ENCODE peak calls at places on chromosomes 4 and X, in six cellular contexts. L is HCT116, C is GM12878, G is K562, M is H1, D is HepG2. V is an unnamed sample.

GRCh38 chr4:182776376-182777058 is 140.7 kb downstream of the DCTD start:
- DNase-seq in L (no peak), C (no peak), G (no peak), M (no peak), D (no peak), V (no peak)

GRCh38 chr4:15018389-15018788 is 16.1 kb downstream of the CPEB2 start:
- DNase-seq in L (no peak), C (no peak), G (no peak), M (no peak), D (no peak), V (peak)

GRCh38 chr4:10664408-10664807 is 20.2 kb downstream of the CLNK start:
- DNase-seq in L (no peak), C (no peak), G (no peak), M (no peak), D (no peak), V (peak)

GRCh38 chrX:1093586-1094538 is 118.6 kb downstream of the CRLF2 start:
- DNase-seq in L (no peak), C (no peak), G (no peak), M (no peak), D (no peak), V (no peak)

GRCh38 chrX:129488359-129488758 is 34.9 kb downstream of the SMARCA1 start:
- DNase-seq in L (no peak), C (no peak), G (no peak), M (no peak), D (no peak), V (no peak)

GRCh38 chrX:16712116-16712824 is at the start of gene CTPS2:
- DNase-seq in L (no peak), C (no peak), G (peak), M (peak), D (peak), V (peak)

GRCh38 chrX:134929813-134930212 is 61.0 kb upstream of the SMIM10 start:
- DNase-seq in L (no peak), C (no peak), G (no peak), M (no peak), D (no peak), V (no peak)

GRCh38 chr4:105088110-105088879 is 58.4 kb upstream of the TET2 start:
- DNase-seq in L (no peak), C (no peak), G (no peak), M (no peak), D (no peak), V (peak)

GRCh38 chrX:3346436-3347329 is at the start of gene MXRA5:
- DNase-seq in L (no peak), C (no peak), G (no peak), M (peak), D (no peak), V (no peak)

GRCh38 chr4:79528241-79528706 is 120.2 kb upstream of the GK2 start:
- DNase-seq in L (no peak), C (no peak), G (no peak), M (no peak), D (no peak), V (no peak)

GRCh38 chr4:189059996-189060570 is 880.6 kb upstream of the FRG1 start:
- DNase-seq in L (no peak), C (no peak), G (no peak), M (no peak), D (no peak), V (no peak)

GRCh38 chrX:102651968-102652744 is 873 bp downstream of the GPRASP1 start:
- DNase-seq in L (no peak), C (no peak), G (peak), M (peak), D (no peak), V (peak)

GRCh38 chrX:30488092-30488491 is 89.5 kb downstream of the TASL start:
- DNase-seq in L (peak), C (no peak), G (no peak), M (no peak), D (no peak), V (no peak)

GRCh38 chrX:129761596-129761995 is 18.2 kb upstream of the SASH3 start:
- DNase-seq in L (no peak), C (no peak), G (no peak), M (no peak), D (no peak), V (no peak)

GRCh38 chr4:92599044-92599443 is 295.3 kb downstream of the GRID2 start:
- DNase-seq in L (no peak), C (no peak), G (no peak), M (no peak), D (no peak), V (no peak)

GRCh38 chr4:8525383-8526120 is 54.6 kb upstream of the GPR78 start:
- DNase-seq in L (no peak), C (no peak), G (no peak), M (no peak), D (no peak), V (no peak)

GRCh38 chr4:8853249-8853648 is 18.4 kb downstream of the HMX1 start:
- DNase-seq in L (peak), C (no peak), G (peak), M (no peak), D (no peak), V (no peak)

GRCh38 chr4:42596918-42597317 is 60.0 kb downstream of the ATP8A1 start:
- DNase-seq in L (no peak), C (peak), G (no peak), M (no peak), D (no peak), V (no peak)

GRCh38 chr4:83556006-83556712 is 20.3 kb downstream of the GPAT3 start:
- DNase-seq in L (no peak), C (no peak), G (no peak), M (no peak), D (no peak), V (no peak)

GRCh38 chr4:186144180-186144579 is 39.7 kb downstream of the FAM149A start:
- DNase-seq in L (no peak), C (no peak), G (no peak), M (peak), D (no peak), V (peak)

GRCh38 chrX:142998447-142999208 is 27.1 kb upstream of the SPANXN4 start:
- DNase-seq in L (no peak), C (no peak), G (no peak), M (no peak), D (no peak), V (no peak)

GRCh38 chrX:154727418-154728323 is 23.2 kb downstream of the GAB3 start:
- DNase-seq in L (no peak), C (no peak), G (no peak), M (no peak), D (no peak), V (peak)

GRCh38 chr4:81314196-81314896 is 99.3 kb upstream of the PRKG2 start:
- DNase-seq in L (no peak), C (no peak), G (no peak), M (no peak), D (no peak), V (no peak)

GRCh38 chr4:159582685-159583084 is 479.8 kb downstream of the RAPGEF2 start:
- DNase-seq in L (no peak), C (no peak), G (no peak), M (no peak), D (no peak), V (no peak)

GRCh38 chrX:39953879-39954278 is 143.9 kb downstream of the BCOR start:
- DNase-seq in L (peak), C (no peak), G (peak), M (no peak), D (peak), V (peak)

GRCh38 chr4:148116264-148116663 is 325.9 kb downstream of the NR3C2 start:
- DNase-seq in L (no peak), C (no peak), G (no peak), M (no peak), D (no peak), V (peak)

GRCh38 chrX:87663421-87663820 is 145.8 kb downstream of the KLHL4 start:
- DNase-seq in L (no peak), C (no peak), G (no peak), M (no peak), D (no peak), V (peak)

GRCh38 chr4:138242076-138242829 is at the start of gene SLC7A11:
- DNase-seq in L (peak), C (peak), G (peak), M (peak), D (peak), V (peak)

GRCh38 chr4:39291686-39292085 is 74.5 kb downstream of the RFC1 start:
- DNase-seq in L (no peak), C (no peak), G (no peak), M (no peak), D (no peak), V (no peak)

GRCh38 chr4:1371151-1371830 is 24.3 kb downstream of the UVSSA start:
- DNase-seq in L (no peak), C (no peak), G (no peak), M (no peak), D (no peak), V (no peak)

GRCh38 chrX:153778684-153779101 is 2.1 kb upstream of the SRPK3 start:
- DNase-seq in L (no peak), C (no peak), G (no peak), M (no peak), D (no peak), V (no peak)

GRCh38 chr4:187158003-187158402 is 434.3 kb upstream of the FAT1 start:
- DNase-seq in L (no peak), C (no peak), G (no peak), M (no peak), D (no peak), V (no peak)

GRCh38 chr4:102684605-102685052 is 76.1 kb downstream of the MANBA start:
- DNase-seq in L (peak), C (peak), G (no peak), M (no peak), D (no peak), V (no peak)

DNA sequence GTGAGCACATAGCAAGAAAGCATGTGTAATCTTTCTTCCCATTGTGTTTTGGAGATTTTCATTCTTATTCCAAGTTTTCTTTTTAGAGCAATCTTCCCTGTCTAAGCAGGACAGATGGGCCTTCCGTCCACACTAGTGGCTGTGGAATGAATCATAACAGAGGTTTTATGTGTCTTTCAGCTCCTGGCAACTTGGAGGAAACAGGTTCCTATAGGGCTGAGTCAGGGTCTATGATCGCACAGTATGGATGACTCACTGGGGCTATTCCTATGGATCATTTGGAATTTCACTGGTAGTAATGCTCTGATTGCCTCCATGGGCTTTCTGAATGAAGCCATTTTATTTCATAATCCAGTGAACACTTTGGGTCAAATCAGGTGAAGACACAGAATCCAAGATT is 51.8 kb upstream of the CBLL2 start:
- DNase-seq in L (peak), C (no peak), G (no peak), M (no peak), D (no peak), V (peak)
- TF ChIP-seq MAX in L (no peak), C (no peak), G (no peak), M (no peak), D (no peak), V (no peak)

DNA sequence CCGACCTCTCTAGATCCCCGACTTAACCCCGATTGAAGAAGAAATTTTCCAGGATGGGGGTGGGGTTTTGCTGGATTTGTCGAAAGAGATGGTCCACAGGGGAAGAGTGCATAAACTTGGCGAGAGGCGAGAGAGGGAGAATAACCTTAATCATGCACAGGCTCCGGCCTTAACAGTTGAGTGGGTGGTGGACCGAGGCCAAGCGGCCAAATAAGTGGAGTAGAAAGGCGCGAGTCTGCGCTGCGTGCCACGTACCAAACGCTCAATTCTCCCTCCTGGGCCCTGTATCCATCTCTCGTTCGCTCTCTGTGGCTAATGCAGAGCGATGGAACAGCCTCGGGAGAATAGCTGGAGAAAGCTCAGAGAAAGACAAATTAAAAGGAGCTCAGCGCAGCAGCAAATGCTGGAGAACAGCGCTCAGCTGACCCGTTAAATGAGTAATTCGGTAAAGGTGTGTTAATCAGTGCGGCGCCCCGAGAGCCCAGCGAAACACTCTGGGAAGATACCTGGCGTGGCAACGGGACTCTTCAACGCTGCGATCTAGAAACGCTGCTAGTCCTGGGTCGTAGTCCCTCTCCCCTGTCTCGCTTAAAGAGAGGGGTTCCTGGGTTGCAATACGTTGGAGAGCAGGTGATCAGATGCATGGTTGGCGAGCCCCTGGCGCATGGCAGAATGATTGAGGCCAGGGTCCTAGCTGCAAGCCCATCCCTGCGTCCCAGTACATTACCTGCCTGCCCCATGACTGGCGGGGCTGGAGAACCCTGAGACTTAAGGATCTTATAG is 887 bp upstream of the IL1RAPL2 start:
- DNase-seq in L (no peak), C (no peak), G (no peak), M (no peak), D (no peak), V (no peak)
- TF ChIP-seq EZH2 in L (no peak), C (no peak), G (no peak), M (no peak), D (no peak), V (no peak)

GRCh38 chr4:176443117-176443516 is 123.4 kb downstream of the SPCS3 start:
- DNase-seq in L (peak), C (no peak), G (no peak), M (no peak), D (no peak), V (no peak)

GRCh38 chr4:176441594-176441993 is 121.8 kb downstream of the SPCS3 start:
- DNase-seq in L (no peak), C (no peak), G (no peak), M (no peak), D (no peak), V (no peak)

GRCh38 chr4:176444741-176445140 is 125.0 kb downstream of the SPCS3 start:
- DNase-seq in L (no peak), C (no peak), G (no peak), M (no peak), D (no peak), V (no peak)

GRCh38 chr4:176439611-176440010 is 119.8 kb downstream of the SPCS3 start:
- DNase-seq in L (no peak), C (no peak), G (no peak), M (no peak), D (no peak), V (no peak)

DNA sequence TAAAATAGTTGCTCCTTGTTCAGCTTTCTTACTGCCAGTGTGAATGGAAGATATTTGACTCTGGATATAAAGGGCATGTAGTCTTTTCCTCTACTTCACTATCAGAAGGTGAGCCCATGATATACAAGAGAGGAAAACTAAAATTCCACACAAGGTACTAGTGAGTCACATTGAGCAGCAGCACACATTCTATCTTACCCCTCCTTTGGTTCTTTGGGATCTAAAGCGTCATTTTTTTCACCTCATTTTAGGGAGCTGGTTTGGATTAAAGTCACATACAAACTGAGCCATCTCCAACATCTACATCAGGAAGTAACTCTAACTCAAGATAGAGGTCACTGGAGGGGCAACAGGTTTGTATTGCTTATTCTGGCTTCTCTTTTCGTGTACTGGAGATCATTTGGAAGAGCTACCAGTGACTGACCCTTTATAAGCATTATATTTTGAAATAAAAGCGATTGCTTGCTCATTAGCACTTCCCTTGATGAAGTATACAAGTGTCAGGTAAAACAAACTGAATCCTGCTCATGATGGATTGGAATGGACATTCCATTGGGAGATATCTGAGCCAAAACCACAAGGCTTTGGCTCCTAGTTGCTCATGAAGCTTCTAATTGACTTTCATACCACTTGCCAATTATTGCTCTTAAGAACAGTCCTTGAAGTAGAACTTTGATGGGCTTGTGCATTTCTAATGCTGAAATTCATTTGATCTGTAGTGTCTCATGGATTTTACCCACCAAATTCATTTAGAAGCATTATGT is 124.1 kb downstream of the SPCS3 start:
- DNase-seq in L (no peak), C (no peak), G (no peak), M (no peak), D (no peak), V (no peak)
- H3K4me2 ChIP-seq in L (peak), C (no peak), G (no peak), M (no peak), D (no peak), V (no peak)

GRCh38 chr4:140078366-140078765 is 75.6 kb downstream of the MAML3 start:
- DNase-seq in L (no peak), C (no peak), G (no peak), M (no peak), D (no peak), V (no peak)
- TF ChIP-seq MAX in L (no peak), C (no peak), G (no peak), M (no peak), D (no peak), V (no peak)

DNA sequence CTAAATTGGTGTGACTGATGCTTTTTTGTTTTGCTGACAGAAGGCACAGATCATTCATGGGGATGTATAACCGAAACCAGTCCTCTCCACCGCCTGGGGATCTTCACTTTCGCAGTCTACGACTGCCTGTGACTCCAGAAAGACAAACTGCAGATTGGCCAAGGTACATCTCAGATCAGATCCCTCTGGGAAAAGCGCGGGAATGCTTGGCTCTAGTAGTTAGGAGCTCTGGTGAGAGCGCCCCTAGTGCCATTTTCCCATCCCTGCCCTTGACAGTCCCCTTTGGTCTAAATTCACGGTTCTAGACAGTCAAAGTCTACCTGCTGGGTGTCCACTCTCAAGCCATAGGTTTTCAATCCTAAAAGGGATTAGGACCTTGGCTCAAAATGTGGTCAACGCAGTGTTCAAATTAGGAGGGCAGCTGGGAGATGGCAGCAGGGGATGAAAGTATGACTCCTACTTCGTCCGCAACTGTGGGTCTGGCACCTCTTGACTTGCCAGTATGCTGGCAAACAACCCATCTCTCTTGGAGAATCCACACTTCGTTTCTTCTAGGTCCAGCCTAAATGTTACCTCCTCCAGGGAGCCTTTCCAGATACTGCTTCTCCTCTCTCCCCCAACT is 6.9 kb upstream of the HAND2 start:
- DNase-seq in L (peak), C (no peak), G (no peak), M (peak), D (peak), V (no peak)
- TF ChIP-seq EZH2 in L (no peak), C (no peak), G (no peak), M (no peak), D (no peak), V (no peak)

GRCh38 chr4:26884486-26884988 is 23.9 kb downstream of the STIM2 start:
- DNase-seq in L (no peak), C (peak), G (no peak), M (no peak), D (no peak), V (no peak)
- H3K4me2 ChIP-seq in L (no peak), C (peak), G (no peak), M (no peak), D (no peak), V (no peak)

GRCh38 chr4:6573551-6573950 is 1.4 kb upstream of the MAN2B2 start:
- DNase-seq in L (no peak), C (no peak), G (no peak), M (no peak), D (no peak), V (no peak)

GRCh38 chr4:6574747-6575502 is at the start of gene MAN2B2:
- DNase-seq in L (peak), C (peak), G (peak), M (peak), D (peak), V (peak)

GRCh38 chr4:6576512-6576911 is 1.5 kb downstream of the MAN2B2 start:
- DNase-seq in L (no peak), C (no peak), G (no peak), M (no peak), D (no peak), V (no peak)

GRCh38 chr4:6575503-6576240 is 683 bp downstream of the MAN2B2 start:
- DNase-seq in L (no peak), C (no peak), G (peak), M (no peak), D (no peak), V (no peak)

DNA sequence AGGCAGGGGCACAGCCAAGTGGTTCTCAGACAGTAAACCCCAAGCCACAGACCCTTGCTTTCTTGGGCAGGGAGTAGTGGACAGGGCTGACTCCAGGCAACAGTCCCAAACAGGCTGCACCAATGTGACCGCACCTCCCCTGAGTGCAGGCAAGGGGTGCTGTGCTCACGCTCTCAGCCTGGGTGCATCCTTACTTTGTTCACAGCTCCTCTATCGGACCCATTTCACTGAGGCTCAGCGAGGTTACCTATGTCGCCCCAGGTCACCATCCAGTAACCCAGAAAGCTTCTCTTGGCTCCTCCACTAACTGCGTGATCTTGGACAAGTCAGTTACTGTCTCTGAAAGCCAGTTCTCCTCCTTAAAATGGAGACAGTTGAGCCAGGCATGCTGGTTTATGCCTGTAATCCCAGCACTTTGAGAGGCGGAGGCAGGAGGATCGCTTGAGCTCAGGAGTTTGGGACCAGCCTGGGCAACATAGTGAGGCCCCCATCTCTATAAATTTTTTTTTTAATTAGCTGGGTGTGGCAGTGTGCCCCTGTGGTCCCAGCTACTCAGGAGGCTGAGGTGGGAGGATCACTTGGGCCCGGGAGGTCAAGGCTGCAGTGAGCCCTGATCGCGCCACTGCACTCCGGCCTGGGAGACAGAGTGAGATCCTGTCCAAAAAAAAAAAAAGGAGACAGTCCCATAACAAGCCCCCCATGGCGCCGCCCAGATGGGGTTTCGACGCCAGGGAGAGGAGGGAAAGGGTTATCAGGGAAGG is 823 bp upstream of the MAN2B2 start:
- DNase-seq in L (no peak), C (no peak), G (no peak), M (no peak), D (no peak), V (no peak)
- TF ChIP-seq MAX in L (no peak), C (no peak), G (no peak), M (no peak), D (no peak), V (no peak)